ENCODE peak calls at places on chromosomes 1 and 21, in four cellular contexts. One of them, this sample, is unnamed.
A peak's percentile ranks its signal among the peaks of the same experiment; 100 is the strongest.

GRCh38 chr21:45098867-45099266 is 24.5 kb downstream of the ADARB1 start:
- DNase-seq in BE2C: no peak
- DNase-seq in stomach: no peak
- DNase-seq in transverse colon: no peak
- DNase-seq in this sample: no peak

GRCh38 chr1:194056169-194056568 is 869.8 kb upstream of the B3GALT2 start:
- DNase-seq in BE2C: no peak
- DNase-seq in transverse colon: no peak
- DNase-seq in stomach: no peak
- DNase-seq in this sample: no peak

GRCh38 chr1:66532214-66532613 is 1.7 kb upstream of the SGIP1 start:
- DNase-seq in BE2C: no peak
- DNase-seq in transverse colon: no peak
- DNase-seq in stomach: no peak
- DNase-seq in this sample: no peak

GRCh38 chr1:175095978-175096611 is 28.5 kb downstream of the TNN start:
- DNase-seq in transverse colon: no peak
- DNase-seq in stomach: no peak
- DNase-seq in BE2C: no peak
- DNase-seq in this sample: no peak

GRCh38 chr1:220804202-220804586 is 17.5 kb downstream of the MTARC1 start:
- DNase-seq in BE2C: no peak
- DNase-seq in stomach: no peak
- DNase-seq in transverse colon: no peak
- DNase-seq in this sample: no peak

GRCh38 chr1:43763497-43763973 is 56.2 kb downstream of the ST3GAL3 start:
- DNase-seq in stomach: peak; percentile 65
- DNase-seq in transverse colon: peak; percentile 74
- DNase-seq in BE2C: peak; percentile 66
- DNase-seq in this sample: no peak

GRCh38 chr1:9909222-9910046 is 635 bp downstream of the CTNNBIP1 start:
- DNase-seq in transverse colon: peak; percentile 34
- DNase-seq in BE2C: no peak
- DNase-seq in stomach: peak; percentile 34
- DNase-seq in this sample: peak; percentile 66

GRCh38 chr1:63912643-63913042 is 138.8 kb downstream of the ROR1 start:
- DNase-seq in BE2C: no peak
- DNase-seq in stomach: no peak
- DNase-seq in transverse colon: no peak
- DNase-seq in this sample: no peak

GRCh38 chr1:9996624-9997582 is at the start of gene RBP7:
- DNase-seq in transverse colon: peak; percentile 10
- DNase-seq in stomach: peak; percentile 26
- DNase-seq in BE2C: peak; percentile 11
- DNase-seq in this sample: peak; percentile 35

GRCh38 chr1:203169770-203170520 is 5.7 kb downstream of the MYBPH start:
- DNase-seq in stomach: no peak
- DNase-seq in BE2C: no peak
- DNase-seq in transverse colon: no peak
- DNase-seq in this sample: no peak

GRCh38 chr1:147073062-147073432 is 99.2 kb downstream of the PRKAB2 start:
- DNase-seq in transverse colon: no peak
- DNase-seq in BE2C: no peak
- DNase-seq in stomach: no peak
- DNase-seq in this sample: no peak

GRCh38 chr1:207806531-207807394 is 54.9 kb downstream of the CD46 start:
- DNase-seq in transverse colon: no peak
- DNase-seq in BE2C: no peak
- DNase-seq in stomach: no peak
- DNase-seq in this sample: no peak
- H3K4me1 ChIP-seq in transverse colon: peaks cover 67% of the 10 kb centered on the region
- H3K4me1 ChIP-seq in BE2C: peaks cover 3% of the 10 kb centered on the region
- H3K4me1 ChIP-seq in stomach: peaks cover 88% of the 10 kb centered on the region
- H3K4me1 ChIP-seq in this sample: peaks cover 63% of the 10 kb centered on the region

DNA sequence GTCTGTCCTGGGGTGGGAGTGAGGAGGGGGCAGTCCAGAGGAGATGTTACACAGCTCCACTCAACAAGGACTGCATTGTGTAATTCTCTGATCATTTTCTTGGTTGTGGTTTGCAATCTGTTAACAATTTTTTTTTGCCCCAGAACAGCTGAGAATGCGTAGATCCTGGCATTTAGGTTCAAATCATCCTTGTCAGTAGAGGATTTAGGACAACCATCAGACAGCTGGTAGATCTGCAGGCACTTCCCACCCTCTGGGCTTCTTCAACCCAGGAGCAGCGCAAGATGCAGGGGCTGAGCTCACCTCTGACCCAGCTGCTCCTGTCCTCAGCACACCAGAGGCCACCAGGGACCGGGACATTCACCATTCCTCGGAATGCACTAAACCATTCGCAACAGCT is 13.5 kb downstream of the BCAR3 start:
- DNase-seq in BE2C: no peak
- DNase-seq in transverse colon: no peak
- DNase-seq in stomach: no peak
- DNase-seq in this sample: no peak
- H3K4me1 ChIP-seq in BE2C: peaks cover 42% of the 10 kb centered on the region
- H3K4me1 ChIP-seq in transverse colon: peaks cover 17% of the 10 kb centered on the region
- H3K4me1 ChIP-seq in stomach: peaks cover 90% of the 10 kb centered on the region
- H3K4me1 ChIP-seq in this sample: no peaks in the 10 kb centered on the region

DNA sequence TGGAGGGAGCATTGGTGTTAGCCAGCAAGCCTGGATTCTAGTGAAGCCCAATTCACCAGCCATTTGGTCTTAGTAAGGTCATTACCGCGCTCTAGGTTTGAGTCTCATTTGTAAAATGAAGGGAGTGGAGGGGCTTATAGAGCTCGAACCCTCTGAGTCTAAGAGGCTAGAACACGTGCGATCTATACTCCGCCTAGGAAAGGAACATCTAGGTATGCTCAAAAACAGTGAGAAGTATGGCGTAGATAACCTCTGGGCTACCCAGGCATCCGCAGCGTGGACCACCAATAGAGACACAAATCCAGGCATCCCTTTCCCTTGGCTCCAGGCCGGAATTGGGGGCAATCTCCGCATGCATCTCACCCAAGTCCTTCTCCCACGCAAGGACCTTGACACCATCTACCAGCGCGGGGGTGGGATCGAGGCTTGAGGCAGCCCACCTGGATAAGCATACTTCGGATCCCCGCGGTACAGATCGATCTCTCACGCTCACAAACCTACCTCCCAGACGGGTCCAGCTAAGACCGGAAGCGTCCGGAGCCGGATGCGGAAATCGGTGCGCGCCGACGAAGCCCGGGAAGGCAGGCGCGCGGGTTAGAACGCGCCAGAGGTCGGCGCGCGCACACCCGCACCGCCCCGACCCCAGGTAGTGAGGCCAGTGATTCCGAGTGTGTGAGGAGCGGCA is at the start of gene METTL25B:
- DNase-seq in stomach: peak; percentile 85
- DNase-seq in BE2C: peak; percentile 85
- DNase-seq in transverse colon: peak; percentile 88
- DNase-seq in this sample: peak; percentile 87
- H3K4me1 ChIP-seq in stomach: peaks cover 66% of the 10 kb centered on the region
- H3K4me1 ChIP-seq in BE2C: peaks cover 6% of the 10 kb centered on the region
- H3K4me1 ChIP-seq in transverse colon: peaks cover 39% of the 10 kb centered on the region
- H3K4me1 ChIP-seq in this sample: peaks cover 41% of the 10 kb centered on the region

GRCh38 chr1:6599141-6599975 is 3.3 kb downstream of the KLHL21 start:
- DNase-seq in stomach: no peak
- DNase-seq in transverse colon: peak; percentile 49
- DNase-seq in BE2C: no peak
- DNase-seq in this sample: no peak
- H3K4me1 ChIP-seq in stomach: peaks cover 77% of the 10 kb centered on the region
- H3K4me1 ChIP-seq in transverse colon: peaks cover 63% of the 10 kb centered on the region
- H3K4me1 ChIP-seq in BE2C: no peaks in the 10 kb centered on the region
- H3K4me1 ChIP-seq in this sample: peaks cover 26% of the 10 kb centered on the region

DNA sequence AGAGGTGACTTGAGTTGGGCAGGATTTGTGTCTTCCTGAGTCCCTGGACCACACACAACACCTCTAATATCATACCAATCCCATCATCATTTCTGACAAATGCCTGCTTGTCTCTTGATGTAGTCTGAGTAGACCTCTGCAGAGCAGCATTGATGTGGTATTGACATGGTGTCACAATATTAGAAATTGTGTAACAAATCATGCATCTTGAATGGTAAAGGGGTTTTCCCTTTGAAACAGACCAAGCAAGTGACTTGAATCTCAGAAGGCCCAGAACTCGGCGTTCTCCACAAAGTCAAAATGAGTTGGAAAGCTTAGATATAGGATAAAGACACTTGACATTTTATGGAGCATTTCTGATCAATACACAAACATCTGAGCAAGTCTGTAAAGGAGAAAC is 72.7 kb upstream of the KIRREL1 start:
- DNase-seq in stomach: no peak
- DNase-seq in transverse colon: no peak
- DNase-seq in BE2C: no peak
- DNase-seq in this sample: no peak
- H3K4me1 ChIP-seq in stomach: no peaks in the 10 kb centered on the region
- H3K4me1 ChIP-seq in transverse colon: no peaks in the 10 kb centered on the region
- H3K4me1 ChIP-seq in BE2C: no peaks in the 10 kb centered on the region
- H3K4me1 ChIP-seq in this sample: no peaks in the 10 kb centered on the region

GRCh38 chr21:42515708-42516502 is 2.3 kb downstream of the SLC37A1 start:
- DNase-seq in stomach: no peak
- DNase-seq in BE2C: no peak
- DNase-seq in transverse colon: peak; percentile 60
- DNase-seq in this sample: no peak
- H3K4me1 ChIP-seq in stomach: peaks cover 73% of the 10 kb centered on the region
- H3K4me1 ChIP-seq in BE2C: no peaks in the 10 kb centered on the region
- H3K4me1 ChIP-seq in transverse colon: peaks cover 31% of the 10 kb centered on the region
- H3K4me1 ChIP-seq in this sample: peaks cover 8% of the 10 kb centered on the region

This sample was measured in right lobe of liver.